ENCODE peak calls at places on chromosomes 1 and 21, in seven cellular contexts. K, S, M, P, E, C and G are unnamed samples.
A peak's percentile ranks its signal among the peaks of the same experiment; 100 is the strongest.

GRCh38 chr1:6743189-6744101 is 41.8 kb upstream of the CAMTA1 start:
- DNase-seq in S (no peak), P (peak; percentile 36), K (no peak), M (peak; percentile 85), C (peak; percentile 43), E (peak; percentile 67), G (no peak)

GRCh38 chr1:155454096-155454495 is 108.5 kb downstream of the ASH1L start:
- DNase-seq in K (no peak), E (no peak), M (peak; percentile 17), C (no peak), P (peak; percentile 18), S (no peak), G (no peak)

GRCh38 chr1:223135176-223135575 is 7.9 kb downstream of the TLR5 start:
- DNase-seq in E (no peak), K (no peak), C (no peak), P (no peak), M (peak; percentile 39), S (no peak), G (no peak)

GRCh38 chr21:26806734-26807372 is 38.4 kb downstream of the ADAMTS1 start:
- DNase-seq in P (no peak), E (no peak), K (no peak), C (no peak), M (peak; percentile 49), S (no peak), G (no peak)

GRCh38 chr1:48066951-48067350 is 69.8 kb upstream of the TRABD2B start:
- DNase-seq in C (no peak), M (no peak), S (no peak), P (no peak), K (no peak), E (no peak), G (no peak)

GRCh38 chr1:116699605-116700004 is 32.1 kb upstream of the IGSF3 start:
- DNase-seq in P (no peak), E (no peak), C (no peak), K (no peak), S (no peak), M (no peak), G (no peak)

GRCh38 chr1:8283058-8283884 is 34.6 kb upstream of the SLC45A1 start:
- DNase-seq in P (no peak), M (no peak), K (no peak), E (peak; percentile 45), C (no peak), S (no peak), G (no peak)

GRCh38 chr1:8763888-8764287 is 53.6 kb downstream of the RERE start:
- DNase-seq in S (no peak), M (peak; percentile 28), K (no peak), P (no peak), C (peak; percentile 23), E (no peak), G (no peak)

GRCh38 chr1:38835230-38835827 is 24.2 kb downstream of the RRAGC start:
- DNase-seq in K (peak; percentile 23), P (peak; percentile 68), M (peak; percentile 90), C (peak; percentile 65), S (peak; percentile 7), E (peak; percentile 92), G (peak; percentile 57)

GRCh38 chr1:13756557-13757315 is 56.7 kb downstream of the PRDM2 start:
- DNase-seq in E (no peak), P (no peak), S (no peak), M (no peak), K (no peak), C (no peak), G (no peak)

GRCh38 chr1:3030663-3031381 is 9.6 kb downstream of the ACTRT2 start:
- DNase-seq in M (no peak), S (no peak), C (peak; percentile 66), P (no peak), E (no peak), K (no peak), G (no peak)
- H3K9me3 ChIP-seq in M (no peaks in the 10 kb centered on the region), S (no peaks in the 10 kb centered on the region), C (no peaks in the 10 kb centered on the region), P (peaks cover 67% of the 10 kb centered on the region), E (no peaks in the 10 kb centered on the region), K (no peaks in the 10 kb centered on the region), G (no peaks in the 10 kb centered on the region)

GRCh38 chr1:183186820-183187219 is 756 bp downstream of the LAMC2 start:
- DNase-seq in C (no peak), K (no peak), S (no peak), M (no peak), E (no peak), P (no peak), G (no peak)
- H3K27ac ChIP-seq in C (no peak overlapping the region), K (peak overlapping the region; percentile 79), S (no peak overlapping the region), M (no peak overlapping the region), E (no peak overlapping the region), P (no peak overlapping the region), G (no peak overlapping the region)

GRCh38 chr1:2232916-2233438 is 4.9 kb downstream of the SKI start:
- DNase-seq in P (no peak), E (no peak), K (no peak), M (no peak), S (no peak), C (no peak), G (no peak)

GRCh38 chr1:2235300-2235998 is 7.3 kb downstream of the SKI start:
- DNase-seq in C (no peak), S (no peak), E (no peak), P (no peak), M (no peak), K (no peak), G (peak; percentile 48)

GRCh38 chr1:2233468-2233867 is 5.3 kb downstream of the SKI start:
- DNase-seq in M (no peak), E (no peak), P (no peak), C (no peak), K (no peak), S (no peak), G (no peak)

GRCh38 chr1:2234762-2235113 is 6.6 kb downstream of the SKI start:
- DNase-seq in E (no peak), K (no peak), C (no peak), P (no peak), S (no peak), M (no peak), G (peak; percentile 45)

DNA sequence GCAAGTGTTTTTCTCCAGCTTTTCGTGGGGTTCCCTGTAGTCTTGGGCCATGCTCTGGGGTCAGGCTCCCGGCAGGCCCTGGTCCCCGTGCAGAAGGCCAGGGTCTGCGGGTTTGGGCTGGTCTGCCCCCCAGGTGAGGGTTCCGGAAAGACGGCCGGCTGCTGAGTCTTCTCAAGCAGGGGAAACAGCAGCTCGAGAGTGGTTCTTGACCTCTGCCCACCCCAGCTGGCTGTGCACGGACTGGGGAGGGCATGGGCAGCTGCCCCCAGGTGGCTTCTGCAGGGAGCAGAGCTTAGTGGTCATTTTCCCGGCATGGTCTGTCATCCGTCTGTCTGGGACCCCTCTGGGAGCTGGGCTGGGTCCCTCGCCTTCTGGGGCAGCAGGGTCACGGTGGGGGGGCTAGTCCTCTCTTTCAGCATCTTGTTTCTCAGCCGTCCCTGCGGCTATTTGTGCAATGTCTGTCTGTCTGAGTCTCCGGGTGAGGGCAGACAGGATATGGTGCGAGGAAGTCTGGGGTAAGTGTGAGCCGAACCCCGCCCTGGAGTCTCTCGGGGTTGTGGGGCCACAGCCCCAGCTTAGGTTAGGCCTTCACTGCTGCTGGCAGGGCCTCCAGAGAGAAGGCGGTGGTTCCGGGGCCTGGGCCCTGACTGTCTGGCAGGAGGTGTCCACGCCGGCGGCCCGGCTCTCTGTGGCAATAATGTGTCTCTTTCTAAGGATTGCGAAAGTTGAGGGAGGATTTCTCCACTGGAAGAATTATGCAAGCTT is 6.1 kb downstream of the SKI start:
- DNase-seq in S (peak; percentile 74), M (peak; percentile 97), C (peak; percentile 94), K (no peak), E (no peak), P (peak; percentile 61), G (peak; percentile 89)
- H3K4me3 ChIP-seq in S (peak overlapping the region; percentile 82), M (peak overlapping the region; percentile 17), C (no peak overlapping the region), K (no peak overlapping the region), E (no peak overlapping the region), P (peak overlapping the region; percentile 87), G (peak overlapping the region; percentile 91)

DNA sequence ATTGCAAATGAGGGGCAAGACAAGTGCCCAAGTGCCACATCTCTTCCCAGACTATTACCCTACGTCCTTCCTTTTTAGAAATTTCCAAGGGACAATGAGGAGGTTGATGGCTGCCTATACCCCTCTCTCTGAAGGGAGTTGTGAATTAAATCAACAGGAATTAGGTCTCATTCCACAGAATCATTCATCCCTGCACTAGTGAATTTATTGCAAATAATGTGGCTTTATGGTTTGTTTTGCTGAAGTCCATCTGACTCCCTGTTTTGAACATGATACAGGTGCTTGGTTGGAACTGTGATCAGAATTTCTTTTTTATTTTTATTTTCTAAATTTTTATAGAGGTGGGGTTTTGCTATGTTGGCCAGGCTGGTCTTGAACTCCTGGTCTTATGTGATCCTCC is 34.3 kb upstream of the THEM4 start:
- DNase-seq in P (no peak), K (no peak), M (no peak), S (no peak), E (no peak), C (no peak), G (no peak)
- H3K9me3 ChIP-seq in P (no peaks in the 10 kb centered on the region), K (no peaks in the 10 kb centered on the region), M (no peaks in the 10 kb centered on the region), S (no peaks in the 10 kb centered on the region), E (no peaks in the 10 kb centered on the region), C (no peaks in the 10 kb centered on the region), G (no peaks in the 10 kb centered on the region)

GRCh38 chr1:178565586-178565985 is 52.7 kb downstream of the TEX35 start:
- DNase-seq in S (no peak), M (no peak), K (no peak), P (no peak), C (no peak), E (no peak), G (no peak)
- H3K27ac ChIP-seq in S (no peak overlapping the region), M (no peak overlapping the region), K (no peak overlapping the region), P (no peak overlapping the region), C (no peak overlapping the region), E (no peak overlapping the region), G (no peak overlapping the region)

GRCh38 chr1:209564904-209565303 is 18.6 kb upstream of the CAMK1G start:
- DNase-seq in C (no peak), P (no peak), E (no peak), K (no peak), M (no peak), S (no peak), G (no peak)

GRCh38 chr1:209565759-209566678 is 17.5 kb upstream of the CAMK1G start:
- DNase-seq in P (peak; percentile 45), M (peak; percentile 82), C (peak; percentile 94), K (peak; percentile 67), S (peak; percentile 38), E (peak; percentile 91), G (peak; percentile 51)

GRCh38 chr1:209567788-209568187 is 15.7 kb upstream of the CAMK1G start:
- DNase-seq in P (no peak), S (no peak), K (no peak), E (no peak), M (peak; percentile 66), C (no peak), G (no peak)

GRCh38 chr1:209570757-209571156 is 12.8 kb upstream of the CAMK1G start:
- DNase-seq in C (no peak), E (no peak), S (no peak), P (no peak), K (no peak), M (no peak), G (no peak)

DNA sequence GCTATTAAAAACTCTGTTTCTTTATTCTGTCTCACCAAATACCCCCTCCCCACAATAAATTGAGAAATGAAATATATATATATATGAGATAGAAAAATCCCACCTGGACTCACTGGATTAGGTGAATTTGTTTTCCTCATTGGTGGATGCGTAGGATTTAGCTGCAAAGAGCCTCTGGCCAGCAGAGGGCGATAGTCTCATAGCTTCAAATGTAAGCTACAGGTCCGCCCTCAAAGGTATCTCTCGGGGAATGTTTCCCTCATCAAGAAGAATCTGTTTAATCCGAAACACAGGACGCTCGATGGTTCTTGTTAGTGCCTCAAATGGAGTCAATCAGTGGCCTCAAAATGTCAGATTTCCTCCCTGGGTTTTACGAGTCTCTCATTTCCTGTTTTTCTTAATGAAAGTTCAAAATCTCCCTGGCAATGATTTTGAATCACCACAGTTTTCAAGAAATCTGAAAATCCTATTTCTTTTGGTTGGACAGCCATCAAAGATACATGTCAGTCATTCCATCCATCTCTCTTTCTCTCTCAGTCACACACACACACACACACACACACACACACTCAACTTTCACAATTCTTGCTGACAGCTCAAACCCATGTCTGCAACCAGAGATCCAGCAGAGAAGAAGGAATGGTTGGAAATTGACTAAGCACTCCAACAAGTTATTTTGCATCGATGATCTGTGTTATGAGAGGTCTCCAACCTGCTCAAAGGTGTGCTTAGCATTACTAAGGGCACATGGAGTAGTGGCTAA is 13.9 kb upstream of the CAMK1G start:
- DNase-seq in S (peak; percentile 44), E (peak; percentile 88), P (no peak), M (peak; percentile 80), K (peak; percentile 59), C (peak; percentile 94), G (peak; percentile 48)
- H3K4me3 ChIP-seq in S (no peak overlapping the region), E (no peak overlapping the region), P (peak overlapping the region; percentile 25), M (no peak overlapping the region), K (no peak overlapping the region), C (no peak overlapping the region), G (no peak overlapping the region)